ENCODE peak calls at places on chromosomes 7 and 10, in four cellular contexts. R is hepatocyte, S is foreskin keratinocyte, B is H9. W is an unnamed sample.

GRCh38 chr7:20270867-20271266 is 53.7 kb upstream of the MACC1 start:
- DNase-seq in R (no peak), S (no peak), B (no peak), W (no peak)

GRCh38 chr7:73941836-73942551 is 81.0 kb downstream of the TMEM270 start:
- DNase-seq in R (no peak), S (peak), B (no peak), W (no peak)

GRCh38 chr7:114182837-114183236 is 231.8 kb upstream of the FOXP2 start:
- DNase-seq in R (peak), S (no peak), B (no peak), W (no peak)

GRCh38 chr10:79047875-79048638 is 20.7 kb upstream of the ZMIZ1 start:
- DNase-seq in R (no peak), S (no peak), B (no peak), W (no peak)

GRCh38 chr10:6920072-6921019 is 340.3 kb upstream of the PRKCQ start:
- DNase-seq in R (peak), S (peak), B (peak), W (peak)

GRCh38 chr7:36523371-36523953 is 133.8 kb downstream of the ANLN start:
- DNase-seq in R (no peak), S (no peak), B (no peak), W (no peak)

GRCh38 chr7:49243521-49243920 is 319.2 kb downstream of the CDC14C start:
- DNase-seq in R (no peak), S (no peak), B (no peak), W (no peak)

GRCh38 chr7:29379551-29379950 is 184.1 kb upstream of the PRR15 start:
- DNase-seq in R (no peak), S (no peak), B (no peak), W (no peak)

GRCh38 chr7:106294334-106294733 is 9.6 kb upstream of the NAMPT start:
- DNase-seq in R (no peak), S (no peak), B (no peak), W (no peak)

GRCh38 chr7:27132978-27133377 is 2.4 kb upstream of the HOXA4 start:
- DNase-seq in R (no peak), S (no peak), B (no peak), W (no peak)

GRCh38 chr7:27132214-27132613 is 1.7 kb upstream of the HOXA4 start:
- DNase-seq in R (no peak), S (no peak), B (no peak), W (no peak)

GRCh38 chr7:27131390-27131819 is 848 bp upstream of the HOXA4 start:
- DNase-seq in R (no peak), S (no peak), B (no peak), W (no peak)

GRCh38 chr7:27134392-27134791 is 3.8 kb upstream of the HOXA4 start:
- DNase-seq in R (no peak), S (peak), B (no peak), W (no peak)

DNA sequence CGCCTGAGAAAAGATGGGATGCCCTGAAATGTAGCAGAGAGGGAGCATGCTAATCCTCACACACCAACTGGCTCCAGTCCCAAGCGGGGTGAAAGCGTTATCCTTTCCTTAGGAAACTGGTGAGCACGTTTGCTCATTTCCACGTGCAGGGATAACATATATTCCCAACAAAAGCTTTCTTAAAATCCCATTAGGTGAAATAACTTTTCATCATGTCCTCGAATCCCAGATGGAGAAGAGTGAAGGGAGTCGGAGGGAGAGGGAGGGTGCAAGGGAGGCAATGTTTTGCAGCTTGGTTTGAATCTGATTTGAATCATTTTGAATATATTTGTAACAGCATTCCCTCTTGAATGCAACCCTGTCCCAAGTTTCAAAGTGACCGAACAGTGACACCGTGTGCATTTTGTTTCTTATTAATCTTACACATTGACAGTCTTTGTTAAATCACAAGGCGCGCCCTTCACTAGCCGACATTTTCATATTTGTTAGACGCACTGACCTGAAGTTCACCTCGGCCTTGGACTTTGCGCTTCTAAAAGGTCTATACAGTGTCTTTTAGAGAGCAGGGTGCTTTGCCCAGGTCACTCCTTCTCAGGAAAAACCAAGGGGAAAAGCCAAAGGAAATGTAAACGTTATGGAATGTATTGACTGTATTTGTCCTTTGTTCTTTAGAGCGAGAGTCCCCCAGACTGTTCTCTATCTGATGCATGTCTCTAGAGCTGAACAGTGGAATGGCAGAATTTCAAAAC is 3.0 kb upstream of the HOXA4 start:
- DNase-seq in R (no peak), S (no peak), B (no peak), W (no peak)
- H3K27ac ChIP-seq in R (no peak), S (peak), B (no peak), W (no peak)

GRCh38 chr10:112915590-112916572 is 34.2 kb upstream of the TCF7L2 start:
- DNase-seq in R (peak), S (peak), B (no peak), W (no peak)
- H3K27ac ChIP-seq in R (peak), S (no peak), B (no peak), W (no peak)

GRCh38 chr7:117068511-117069155 is 115.3 kb downstream of the ST7 start:
- DNase-seq in R (no peak), S (no peak), B (no peak), W (no peak)
- H3K27ac ChIP-seq in R (no peak), S (no peak), B (no peak), W (peak)

DNA sequence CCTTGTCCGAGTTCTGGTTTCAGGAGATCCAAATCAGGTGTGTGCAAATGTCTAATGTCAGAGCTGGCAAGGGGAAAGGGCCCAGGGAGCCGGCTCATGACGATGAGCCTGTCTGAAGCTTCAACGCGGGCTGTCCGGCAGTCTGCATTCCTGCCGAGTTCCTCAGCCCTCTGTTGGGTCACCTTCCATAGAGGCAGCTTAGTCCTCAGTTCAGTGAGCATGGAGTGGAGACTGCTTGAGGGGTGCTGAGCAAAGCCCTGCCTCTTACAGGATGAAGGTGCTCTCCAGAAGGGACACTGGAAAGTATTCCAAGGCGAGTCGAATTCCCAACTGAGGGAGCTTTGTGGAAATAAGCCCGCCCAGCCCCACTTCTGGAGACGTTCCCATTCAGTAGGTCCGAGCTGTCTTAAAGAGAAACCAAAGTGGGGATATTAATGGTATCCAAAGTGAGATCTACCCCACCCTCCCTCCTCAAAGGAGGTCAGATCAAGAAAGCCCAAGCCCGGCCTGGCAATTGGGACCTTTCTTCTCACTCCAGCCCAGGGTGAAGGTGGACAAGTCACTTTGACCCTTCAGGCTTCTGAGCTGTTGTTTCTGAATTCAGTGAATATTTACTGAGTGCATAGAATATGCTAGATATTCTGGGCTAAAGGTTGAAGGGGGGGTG is 3.3 kb downstream of the EGFR start:
- DNase-seq in R (no peak), S (peak), B (no peak), W (no peak)
- H3K27ac ChIP-seq in R (peak), S (peak), B (no peak), W (peak)